ENCODE peak calls at places on chromosome 15, in eight cellular contexts. K is psoas muscle, Y is stomach, C is IMR-90, R is HCT116, Q is cardiac muscle cell, I is DND-41, A is breast epithelium. V is an unnamed sample.

GRCh38 chr15:58446521-58446920 is 14.7 kb downstream of the LIPC start:
- DNase-seq in Y (no peak), R (no peak), Q (no peak), I (no peak), C (no peak), K (no peak), A (no peak), V (no peak)

GRCh38 chr15:39888809-39889208 is 31.3 kb downstream of the GPR176 start:
- DNase-seq in Y (no peak), K (no peak), A (no peak), I (no peak), R (no peak), Q (no peak), C (no peak), V (no peak)

GRCh38 chr15:75228787-75229186 is 27.1 kb downstream of the C15orf39 start:
- DNase-seq in Y (no peak), A (no peak), R (no peak), K (no peak), C (no peak), Q (no peak), I (no peak), V (no peak)

GRCh38 chr15:36579792-36580431 is 486 bp downstream of the CDIN1 start:
- DNase-seq in Y (peak; percentile 27), C (no peak), K (no peak), Q (no peak), A (no peak), I (peak; percentile 19), R (no peak), V (no peak)

GRCh38 chr15:70375006-70375409 is 277.3 kb upstream of the TLE3 start:
- DNase-seq in K (no peak), R (no peak), I (no peak), Y (no peak), Q (peak; percentile 64), C (no peak), A (peak; percentile 84), V (no peak)

GRCh38 chr15:32982001-32982400 is 212.5 kb downstream of the FMN1 start:
- DNase-seq in K (no peak), A (no peak), R (no peak), Q (no peak), Y (no peak), I (no peak), C (no peak), V (no peak)

GRCh38 chr15:96612917-96613316 is 282.4 kb downstream of the NR2F2 start:
- DNase-seq in Q (no peak), A (no peak), C (no peak), K (no peak), I (no peak), R (no peak), Y (no peak), V (no peak)

GRCh38 chr15:94840794-94841587 is 609.6 kb downstream of the MCTP2 start:
- DNase-seq in R (no peak), A (no peak), C (peak; percentile 0), Y (no peak), K (no peak), I (no peak), Q (no peak), V (no peak)

GRCh38 chr15:39232512-39232911 is 348.4 kb upstream of the THBS1 start:
- DNase-seq in I (no peak), K (no peak), A (no peak), Y (no peak), R (no peak), C (peak; percentile 95), Q (peak; percentile 37), V (no peak)

GRCh38 chr15:35281515-35281914 is 196.4 kb upstream of the NANOGP8 start:
- DNase-seq in K (no peak), Y (no peak), C (peak; percentile 70), R (peak; percentile 35), I (no peak), A (no peak), Q (no peak), V (no peak)

DNA sequence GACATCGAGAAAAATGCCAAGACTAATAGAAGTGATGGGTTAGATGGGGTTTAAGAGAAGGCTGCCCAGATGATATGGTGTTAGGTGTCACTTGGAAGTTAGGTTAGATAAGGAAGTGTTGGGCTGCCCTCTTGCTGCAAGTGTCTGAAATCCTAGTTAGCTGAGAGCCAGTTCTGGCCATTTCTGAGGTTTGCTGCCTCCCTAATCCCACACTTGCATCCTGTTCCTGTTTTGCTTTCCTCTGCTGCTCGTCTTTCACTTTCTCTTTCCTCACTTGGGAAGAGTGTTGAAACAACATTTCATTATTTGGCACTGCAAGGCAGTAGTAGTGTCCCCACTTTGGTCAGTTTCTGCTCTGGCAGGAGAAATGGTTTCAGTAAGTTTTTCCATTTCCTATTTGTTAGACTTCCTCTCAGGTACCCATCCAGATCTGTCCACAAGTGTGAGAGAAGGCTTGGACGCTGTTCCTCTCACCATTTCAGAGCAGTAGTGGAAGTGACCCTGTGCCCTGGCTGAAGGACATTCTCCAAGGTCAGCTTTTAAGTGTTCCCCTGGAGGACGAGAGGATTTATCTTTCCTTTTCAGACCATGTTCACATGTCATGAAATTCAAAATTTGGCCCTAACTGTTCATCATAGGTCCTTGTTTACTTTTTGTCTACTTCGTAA is 93.3 kb downstream of the ADAMTSL3 start:
- DNase-seq in Q (peak; percentile 84), C (peak; percentile 10), A (no peak), R (peak; percentile 3), I (no peak), K (no peak), Y (no peak), V (no peak)
- TF ChIP-seq CTCF in Q (peak; percentile 37), C (no peak), A (peak; percentile 16), R (peak; percentile 17), I (peak; percentile 20), K (peak; percentile 23), Y (peak; percentile 21), V (no peak)

GRCh38 chr15:79006071-79006470 is 61.2 kb upstream of the CTSH start:
- DNase-seq in Q (no peak), Y (no peak), K (peak; percentile 48), A (no peak), R (no peak), I (no peak), C (no peak), V (no peak)

GRCh38 chr15:79007066-79007465 is 62.2 kb upstream of the CTSH start:
- DNase-seq in I (peak; percentile 35), K (peak; percentile 53), Q (peak; percentile 71), R (peak; percentile 57), Y (peak; percentile 63), A (no peak), C (peak; percentile 50), V (peak; percentile 63)

GRCh38 chr15:79010278-79010677 is 65.4 kb upstream of the CTSH start:
- DNase-seq in I (no peak), Y (no peak), Q (no peak), R (no peak), K (no peak), A (no peak), C (no peak), V (no peak)

GRCh38 chr15:79008666-79009065 is 63.8 kb upstream of the CTSH start:
- DNase-seq in K (no peak), R (no peak), I (no peak), Y (no peak), Q (no peak), C (no peak), A (no peak), V (no peak)

GRCh38 chr15:79009388-79009787 is 64.5 kb upstream of the CTSH start:
- DNase-seq in A (no peak), I (no peak), Y (no peak), C (no peak), R (no peak), Q (no peak), K (no peak), V (no peak)
- H3K36me3 ChIP-seq in A (no peaks in the 10 kb centered on the region), I (no peaks in the 10 kb centered on the region), Y (no peaks in the 10 kb centered on the region), C (no peaks in the 10 kb centered on the region), R (no peaks in the 10 kb centered on the region), Q (no peaks in the 10 kb centered on the region), K (no peaks in the 10 kb centered on the region), V (no peaks in the 10 kb centered on the region)

DNA sequence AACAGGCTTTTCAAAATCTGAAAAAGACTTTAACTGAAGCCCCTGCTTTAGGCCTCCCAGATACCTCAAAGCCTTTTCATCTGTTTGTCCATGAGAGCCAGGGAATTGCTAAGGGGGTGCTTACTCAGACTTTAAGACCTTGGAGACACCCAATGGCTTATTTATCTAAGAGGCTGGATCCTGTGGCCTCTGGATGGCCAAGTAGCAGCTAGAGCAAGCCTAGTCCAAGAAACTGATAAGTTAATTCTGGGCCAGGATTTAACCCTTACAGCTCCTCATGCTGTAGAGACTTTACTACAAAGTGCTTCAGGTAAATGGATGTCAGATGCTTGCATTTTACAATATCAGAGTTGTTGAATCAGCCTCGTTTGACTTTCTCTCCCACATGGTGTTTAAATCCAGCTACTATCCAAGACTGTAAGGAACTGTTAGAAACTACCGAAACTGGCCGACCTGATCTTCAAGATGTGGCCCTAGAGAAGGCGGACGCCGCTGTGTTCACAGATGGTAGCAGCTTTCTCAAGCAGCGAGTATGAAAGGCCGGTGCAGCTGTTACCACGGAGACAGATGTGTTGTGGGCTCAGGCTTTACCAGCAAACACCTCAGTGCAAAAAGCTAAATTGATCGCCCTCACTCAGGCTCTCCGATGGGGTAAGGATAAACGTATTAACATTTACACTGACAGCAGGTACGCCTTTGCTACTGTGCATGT is 3.3 kb downstream of the DET1 start:
- DNase-seq in Q (peak; percentile 16), C (peak; percentile 37), R (no peak), K (no peak), I (no peak), Y (no peak), A (no peak), V (no peak)
- H3K4me1 ChIP-seq in Q (peaks cover 61% of the 10 kb centered on the region), C (peaks cover 4% of the 10 kb centered on the region), R (peaks cover 4% of the 10 kb centered on the region), K (peaks cover 4% of the 10 kb centered on the region), I (peaks cover 22% of the 10 kb centered on the region), Y (peaks cover 36% of the 10 kb centered on the region), A (no peaks in the 10 kb centered on the region), V (peaks cover 12% of the 10 kb centered on the region)

GRCh38 chr15:45573961-45574629 is 13.1 kb upstream of the BLOC1S6 start:
- DNase-seq in R (peak; percentile 53), A (no peak), Y (no peak), Q (peak; percentile 6), K (no peak), I (peak; percentile 10), C (no peak), V (no peak)
- TF ChIP-seq CTCF in R (peak; percentile 29), A (peak; percentile 14), Y (no peak), Q (peak; percentile 18), K (no peak), I (peak; percentile 32), C (peak; percentile 30), V (no peak)

GRCh38 chr15:22855791-22856190 is 17.3 kb downstream of the NIPA2 start:
- DNase-seq in Q (peak; percentile 29), C (no peak), A (no peak), K (no peak), R (no peak), I (no peak), Y (no peak), V (no peak)

GRCh38 chr15:22850055-22850454 is 11.6 kb downstream of the NIPA2 start:
- DNase-seq in Q (peak; percentile 19), C (peak; percentile 62), A (no peak), R (no peak), K (no peak), Y (no peak), I (no peak), V (no peak)

GRCh38 chr15:22846073-22846472 is 7.6 kb downstream of the NIPA2 start:
- DNase-seq in R (no peak), C (no peak), Q (no peak), A (no peak), I (no peak), Y (no peak), K (no peak), V (no peak)

GRCh38 chr15:22851513-22851912 is 13.0 kb downstream of the NIPA2 start:
- DNase-seq in Y (no peak), K (no peak), A (no peak), C (no peak), I (no peak), R (no peak), Q (no peak), V (no peak)
- H3K36me3 ChIP-seq in Y (peaks cover 93% of the 10 kb centered on the region), K (peaks cover 80% of the 10 kb centered on the region), A (no peaks in the 10 kb centered on the region), C (peaks cover 26% of the 10 kb centered on the region), I (peaks cover 66% of the 10 kb centered on the region), R (peaks cover 32% of the 10 kb centered on the region), Q (peaks cover 5% of the 10 kb centered on the region), V (peaks cover 23% of the 10 kb centered on the region)

V was measured in lung.